ENCODE peak calls at places on chromosomes 2 and 18, in nine cellular contexts. S, F, L, Z, I, H, Q, O and V are unnamed samples.

GRCh38 chr18:57043241-57043640 is 103.6 kb upstream of the BOD1L2 start:
- DNase-seq in I (no peak), L (no peak), O (no peak), Z (no peak), F (no peak), H (no peak), S (no peak), Q (no peak), V (no peak)

GRCh38 chr2:147933931-147934330 is 86.6 kb downstream of the ORC4 start:
- DNase-seq in L (no peak), F (no peak), O (no peak), H (no peak), Q (no peak), I (no peak), Z (no peak), S (no peak), V (no peak)

GRCh38 chr2:20604957-20605381 is 45.9 kb downstream of the HS1BP3 start:
- DNase-seq in Z (no peak), H (no peak), L (no peak), I (no peak), Q (no peak), F (no peak), O (no peak), S (no peak), V (no peak)

GRCh38 chr2:232876071-232876977 is 6.3 kb downstream of the SNORC start:
- DNase-seq in S (peak), Q (no peak), H (peak), L (peak), F (peak), O (peak), I (peak), Z (no peak), V (no peak)

GRCh38 chr2:129070663-129071062 is 752.0 kb upstream of the HS6ST1 start:
- DNase-seq in Q (no peak), Z (no peak), S (no peak), H (no peak), O (no peak), F (no peak), I (no peak), L (no peak), V (no peak)

GRCh38 chr2:178844269-178844668 is 37.0 kb upstream of the TTN start:
- DNase-seq in Z (no peak), I (no peak), H (no peak), L (no peak), Q (no peak), O (no peak), F (no peak), S (no peak), V (no peak)

GRCh38 chr2:219573166-219573565 is 1.1 kb downstream of the INHA start:
- DNase-seq in L (no peak), S (no peak), Z (peak), O (no peak), I (no peak), Q (no peak), H (no peak), F (no peak), V (no peak)

GRCh38 chr2:236360486-236360885 is 96.3 kb upstream of the ASB18 start:
- DNase-seq in I (no peak), H (no peak), Z (no peak), O (no peak), F (no peak), L (no peak), S (no peak), Q (no peak), V (no peak)

GRCh38 chr2:38653715-38654494 is 12.0 kb upstream of the GALM start:
- DNase-seq in Z (no peak), H (no peak), O (no peak), Q (no peak), S (no peak), I (no peak), L (peak), F (peak), V (no peak)

GRCh38 chr2:177604291-177605065 is 211.9 kb downstream of the AGPS start:
- DNase-seq in Q (no peak), Z (peak), O (peak), S (no peak), F (no peak), H (peak), L (peak), I (no peak), V (no peak)

GRCh38 chr2:80078290-80079036 is 226.1 kb downstream of the LRRTM1 start:
- DNase-seq in I (no peak), Q (no peak), O (no peak), H (no peak), S (no peak), L (no peak), Z (no peak), F (no peak), V (no peak)

GRCh38 chr2:28824207-28824606 is 13.6 kb downstream of the SPDYA start:
- DNase-seq in S (no peak), I (no peak), L (no peak), O (no peak), Q (no peak), F (no peak), H (no peak), Z (no peak), V (no peak)

GRCh38 chr2:235265348-235265965 is 228.4 kb upstream of the AGAP1 start:
- DNase-seq in I (no peak), F (no peak), Q (no peak), S (no peak), H (no peak), L (no peak), Z (no peak), O (no peak), V (no peak)

GRCh38 chr2:217054791-217055190 is 194.9 kb upstream of the TNP1 start:
- DNase-seq in L (no peak), Z (peak), F (no peak), S (no peak), Q (no peak), H (no peak), I (no peak), O (no peak), V (peak)

GRCh38 chr2:174014021-174014698 is 49.0 kb upstream of the SP3 start:
- DNase-seq in S (no peak), O (no peak), Z (no peak), F (no peak), H (no peak), I (no peak), Q (no peak), L (no peak), V (no peak)

GRCh38 chr2:105749583-105750399 is 5.1 kb downstream of the NCK2 start:
- DNase-seq in L (peak), F (peak), Q (no peak), Z (no peak), S (no peak), H (no peak), I (no peak), O (no peak), V (no peak)